ENCODE peak calls at places on chromosome 11, in five cellular contexts. N, O, I, U and K are unnamed samples.

GRCh38 chr11:28619870-28620540 is 511.8 kb downstream of the METTL15 start:
- DNase-seq in O (no peak), N (no peak), U (no peak), I (no peak), K (no peak)

GRCh38 chr11:121933294-121933693 is 182.7 kb downstream of the BLID start:
- DNase-seq in I (no peak), N (no peak), U (no peak), O (no peak), K (no peak)

GRCh38 chr11:119774180-119774763 is 45.3 kb upstream of the NECTIN1 start:
- DNase-seq in I (no peak), O (no peak), N (no peak), U (no peak), K (no peak)

GRCh38 chr11:86193297-86194095 is 51.1 kb upstream of the EED start:
- DNase-seq in O (peak; percentile 76), N (peak; percentile 79), I (no peak), U (no peak), K (peak; percentile 18)

GRCh38 chr11:97000481-97000880 is 610.7 kb downstream of the JRKL start:
- DNase-seq in N (no peak), U (no peak), O (no peak), I (no peak), K (no peak)

GRCh38 chr11:10371926-10372641 is 67.2 kb downstream of the ADM start:
- DNase-seq in O (no peak), N (no peak), I (no peak), U (no peak), K (no peak)

GRCh38 chr11:12235945-12236743 is 125.8 kb downstream of the MICAL2 start:
- DNase-seq in U (no peak), O (no peak), N (peak; percentile 41), I (peak; percentile 67), K (no peak)

GRCh38 chr11:124748481-124749338 is 3.3 kb downstream of the VSIG2 start:
- DNase-seq in N (no peak), U (no peak), I (no peak), O (no peak), K (no peak)

GRCh38 chr11:86629070-86629706 is 43.2 kb downstream of the ME3 start:
- DNase-seq in I (no peak), N (peak; percentile 54), U (no peak), O (no peak), K (no peak)

GRCh38 chr11:2276280-2276998 is 6.1 kb upstream of the ASCL2 start:
- DNase-seq in O (no peak), U (peak; percentile 93), I (no peak), N (no peak), K (no peak)

GRCh38 chr11:27485930-27486773 is 13.6 kb upstream of the LGR4 start:
- DNase-seq in I (peak; percentile 31), O (no peak), N (peak; percentile 83), U (no peak), K (peak; percentile 9)

GRCh38 chr11:130434521-130435223 is 6.3 kb upstream of the ADAMTS8 start:
- DNase-seq in I (peak; percentile 49), N (peak; percentile 88), U (no peak), O (peak; percentile 79), K (peak; percentile 50)

GRCh38 chr11:62724171-62724570 is 3.1 kb downstream of the HNRNPUL2 start:
- DNase-seq in U (no peak), I (peak; percentile 23), N (no peak), O (no peak), K (no peak)

GRCh38 chr11:22957890-22958289 is 97.6 kb upstream of the CCDC179 start:
- DNase-seq in N (no peak), U (no peak), O (no peak), I (no peak), K (no peak)

GRCh38 chr11:15568440-15568839 is 453.7 kb downstream of the INSC start:
- DNase-seq in U (no peak), I (no peak), O (no peak), N (no peak), K (no peak)

GRCh38 chr11:36751996-36752395 is 154.0 kb upstream of the RAG2 start:
- DNase-seq in U (no peak), N (no peak), I (no peak), O (no peak), K (no peak)

GRCh38 chr11:70510571-70510970 is 112.2 kb downstream of the CTTN start:
- DNase-seq in N (no peak), U (no peak), I (no peak), O (no peak), K (no peak)

GRCh38 chr11:78391424-78391823 is 26.2 kb downstream of the GAB2 start:
- DNase-seq in N (no peak), U (no peak), I (no peak), O (no peak), K (no peak)

GRCh38 chr11:100619484-100619883 is 67.6 kb upstream of the ARHGAP42 start:
- DNase-seq in O (no peak), N (no peak), I (no peak), U (no peak), K (no peak)

GRCh38 chr11:834371-835316 is 1.9 kb downstream of the CD151 start:
- DNase-seq in U (no peak), I (peak; percentile 62), O (peak; percentile 94), N (no peak), K (no peak)

GRCh38 chr11:57436031-57436430 is 9.1 kb upstream of the SLC43A3 start:
- DNase-seq in I (no peak), U (no peak), O (no peak), N (no peak), K (no peak)

GRCh38 chr11:113833151-113833550 is 42.2 kb downstream of the USP28 start:
- DNase-seq in N (no peak), O (no peak), I (no peak), U (no peak), K (no peak)

GRCh38 chr11:57798905-57799559 is 37.4 kb downstream of the CTNND1 start:
- DNase-seq in U (no peak), I (no peak), N (no peak), O (peak; percentile 87), K (no peak)

GRCh38 chr11:27238811-27239210 is 124.2 kb downstream of the CCDC34 start:
- DNase-seq in I (no peak), O (no peak), N (no peak), U (no peak), K (no peak)

GRCh38 chr11:27166130-27166529 is 125.5 kb downstream of the BBOX1 start:
- DNase-seq in O (no peak), I (no peak), U (no peak), N (no peak), K (no peak)

GRCh38 chr11:76644591-76644990 is 26.0 kb downstream of the LRRC32 start:
- DNase-seq in O (no peak), N (no peak), U (no peak), I (no peak), K (no peak)

GRCh38 chr11:116731097-116731761 is 41.6 kb downstream of the BUD13 start:
- DNase-seq in O (peak; percentile 38), U (no peak), N (no peak), I (peak; percentile 88), K (no peak)

GRCh38 chr11:132054822-132055221 is 684.4 kb downstream of the NTM start:
- DNase-seq in U (no peak), I (peak; percentile 57), N (no peak), O (no peak), K (no peak)

GRCh38 chr11:108474664-108475485 is 7.5 kb upstream of the C11orf65 start:
- DNase-seq in U (no peak), I (no peak), N (no peak), O (peak; percentile 83), K (no peak)

GRCh38 chr11:121255473-121256125 is 37.0 kb upstream of the SC5D start:
- DNase-seq in U (no peak), N (no peak), O (no peak), I (no peak), K (no peak)

GRCh38 chr11:57641011-57641410 is 8.7 kb downstream of the YPEL4 start:
- DNase-seq in U (no peak), I (peak; percentile 37), N (no peak), O (no peak), K (no peak)

DNA sequence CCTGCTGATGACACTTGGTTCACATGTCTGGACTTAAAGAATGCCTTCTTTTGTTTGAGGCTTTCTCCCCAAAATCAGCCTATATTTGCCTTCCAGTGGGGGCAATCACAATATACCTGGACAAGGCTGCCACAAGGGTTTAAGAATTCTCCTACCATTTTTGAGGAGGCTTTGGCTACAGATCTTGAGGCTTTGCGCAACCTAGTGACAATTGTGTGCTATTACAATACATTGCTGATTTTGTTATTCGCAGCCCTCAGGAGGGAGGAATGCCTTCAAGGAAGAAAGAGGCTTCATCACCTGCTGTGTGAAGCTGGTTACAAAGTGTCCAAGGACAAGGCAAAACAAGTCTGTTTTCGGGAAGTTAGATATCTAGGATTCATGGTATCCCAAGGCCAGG is 50.8 kb upstream of the OR4C15 start:
- DNase-seq in O (no peak), N (no peak), U (no peak), I (no peak), K (no peak)
- H3K27ac ChIP-seq in O (no peak overlapping the region), N (no peak overlapping the region), U (no peak overlapping the region), I (no peak overlapping the region), K (no peak overlapping the region)

GRCh38 chr11:126281245-126281644 is 1.6 kb upstream of the TIRAP start:
- DNase-seq in N (no peak), O (no peak), I (no peak), U (no peak), K (no peak)

GRCh38 chr11:126282361-126282741 is 542 bp upstream of the TIRAP start:
- DNase-seq in O (peak; percentile 63), N (peak; percentile 27), U (no peak), I (peak; percentile 49), K (peak; percentile 31)

GRCh38 chr11:126279191-126279590 is 3.7 kb upstream of the TIRAP start:
- DNase-seq in U (no peak), O (no peak), N (no peak), I (no peak), K (no peak)

GRCh38 chr11:126281666-126282175 is 1.2 kb upstream of the TIRAP start:
- DNase-seq in U (no peak), I (no peak), O (no peak), N (no peak), K (no peak)

DNA sequence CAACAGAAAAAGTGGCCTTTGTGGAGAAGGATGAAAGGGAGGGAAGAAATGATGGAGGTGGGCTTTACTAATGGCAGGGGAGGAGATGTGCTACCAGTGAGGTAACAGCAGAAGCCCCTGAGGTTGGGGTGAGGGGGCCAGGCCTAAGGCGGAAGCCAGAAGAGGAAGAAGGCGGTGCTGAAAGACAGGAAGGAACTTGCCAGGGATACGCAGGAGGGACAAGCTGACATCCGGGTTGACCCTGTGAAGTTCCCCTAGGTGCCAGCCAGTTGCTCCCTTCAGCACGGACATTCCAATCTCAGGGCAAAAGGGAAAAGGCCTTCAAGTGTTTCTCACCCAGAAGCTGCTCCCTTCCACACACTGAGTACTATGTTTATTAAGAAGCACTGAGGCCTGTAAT is 2.3 kb upstream of the TIRAP start:
- DNase-seq in O (no peak), U (no peak), N (no peak), I (no peak), K (no peak)
- H3K27ac ChIP-seq in O (no peak overlapping the region), U (no peak overlapping the region), N (no peak overlapping the region), I (no peak overlapping the region), K (no peak overlapping the region)

GRCh38 chr11:17746096-17746495 is 11.5 kb downstream of the KCNC1 start:
- DNase-seq in U (no peak), O (no peak), N (no peak), I (no peak), K (no peak)
- H3K27ac ChIP-seq in U (no peak overlapping the region), O (no peak overlapping the region), N (no peak overlapping the region), I (no peak overlapping the region), K (no peak overlapping the region)

GRCh38 chr11:72828081-72828567 is 13.9 kb downstream of the ATG16L2 start:
- DNase-seq in N (no peak), O (peak; percentile 70), I (no peak), U (no peak), K (no peak)
- H3K27ac ChIP-seq in N (peak overlapping the region; percentile 54), O (peak overlapping the region; percentile 16), I (no peak overlapping the region), U (peak overlapping the region; percentile 13), K (no peak overlapping the region)

GRCh38 chr11:45209480-45209879 is 63.0 kb downstream of the PRDM11 start:
- DNase-seq in I (peak; percentile 63), N (no peak), U (no peak), O (no peak), K (no peak)
- H3K27ac ChIP-seq in I (peak overlapping the region; percentile 73), N (peak overlapping the region; percentile 88), U (peak overlapping the region; percentile 83), O (peak overlapping the region; percentile 40), K (no peak overlapping the region)